ENCODE peak calls at places on chromosomes 6 and 20, in six cellular contexts. R, J, C, M, E and U are unnamed samples.
A peak's percentile ranks its signal among the peaks of the same experiment; 100 is the strongest.

GRCh38 chr6:138109042-138109997 is 2.1 kb upstream of the PERP start:
- DNase-seq in R (peak; percentile 59), J (peak; percentile 61), C (peak; percentile 70), M (peak; percentile 78), E (peak; percentile 95), U (no peak)

GRCh38 chr6:118621799-118622470 is 29.5 kb downstream of the CEP85L start:
- DNase-seq in R (no peak), J (no peak), C (peak; percentile 11), M (no peak), E (no peak), U (no peak)

GRCh38 chr6:112466378-112467151 is 119.4 kb downstream of the RFPL4B start:
- DNase-seq in R (no peak), J (no peak), C (peak; percentile 69), M (no peak), E (no peak), U (no peak)

GRCh38 chr20:41111578-41111951 is 25.8 kb upstream of the PLCG1 start:
- DNase-seq in R (no peak), J (no peak), C (no peak), M (no peak), E (no peak), U (no peak)

GRCh38 chr20:44098256-44098630 is 88.7 kb downstream of the JPH2 start:
- DNase-seq in R (no peak), J (no peak), C (no peak), M (no peak), E (no peak), U (no peak)

GRCh38 chr6:1686117-1687098 is 76.7 kb downstream of the FOXC1 start:
- DNase-seq in R (peak; percentile 36), J (no peak), C (peak; percentile 96), M (no peak), E (no peak), U (no peak)

GRCh38 chr20:51428451-51429143 is 113.9 kb downstream of the NFATC2 start:
- DNase-seq in R (peak; percentile 80), J (peak; percentile 47), C (peak; percentile 44), M (no peak), E (peak; percentile 32), U (no peak)

GRCh38 chr20:52193133-52193532 is 1.6 kb upstream of the ZFP64 start:
- DNase-seq in R (no peak), J (no peak), C (no peak), M (no peak), E (no peak), U (no peak)

GRCh38 chr6:45783716-45784115 is 231.9 kb downstream of the CLIC5 start:
- DNase-seq in R (no peak), J (no peak), C (no peak), M (no peak), E (no peak), U (no peak)

GRCh38 chr20:19974621-19975435 is 42.3 kb upstream of the NAA20 start:
- DNase-seq in R (peak; percentile 90), J (peak; percentile 84), C (peak; percentile 97), M (no peak), E (peak; percentile 73), U (peak; percentile 82)

GRCh38 chr6:80143312-80143960 is 37.0 kb downstream of the BCKDHB start:
- DNase-seq in R (peak; percentile 62), J (peak; percentile 57), C (peak; percentile 85), M (peak; percentile 67), E (peak; percentile 85), U (no peak)

GRCh38 chr20:57027752-57028151 is 238.7 kb downstream of the BMP7 start:
- DNase-seq in R (no peak), J (no peak), C (no peak), M (no peak), E (no peak), U (no peak)

GRCh38 chr6:25697537-25698340 is 45.7 kb downstream of the SCGN start:
- DNase-seq in R (no peak), J (no peak), C (no peak), M (no peak), E (no peak), U (no peak)

GRCh38 chr20:44409132-44409600 is 53.7 kb downstream of the HNF4A start:
- DNase-seq in R (peak; percentile 11), J (no peak), C (peak; percentile 33), M (no peak), E (peak; percentile 21), U (no peak)

GRCh38 chr20:419556-420168 is 11.6 kb downstream of the RBCK1 start:
- DNase-seq in R (no peak), J (no peak), C (no peak), M (peak; percentile 76), E (no peak), U (no peak)

GRCh38 chr6:149457316-149457884 is 27.4 kb downstream of the ZC3H12D start:
- DNase-seq in R (no peak), J (no peak), C (peak; percentile 59), M (no peak), E (no peak), U (no peak)

GRCh38 chr6:27593200-27593818 is 120.4 kb upstream of the ZNF184 start:
- DNase-seq in R (no peak), J (no peak), C (no peak), M (no peak), E (no peak), U (no peak)

GRCh38 chr6:105178110-105178509 is 1.7 kb downstream of the POPDC3 start:
- DNase-seq in R (no peak), J (no peak), C (peak; percentile 95), M (no peak), E (no peak), U (no peak)

GRCh38 chr6:52598123-52598823 is 21.4 kb upstream of the TRAM2 start:
- DNase-seq in R (peak; percentile 73), J (peak; percentile 69), C (peak; percentile 74), M (peak; percentile 69), E (peak; percentile 62), U (no peak)

GRCh38 chr6:145155873-145156782 is 579.2 kb downstream of the EPM2A start:
- DNase-seq in R (no peak), J (no peak), C (no peak), M (no peak), E (no peak), U (no peak)

GRCh38 chr6:7041511-7042026 is 66.2 kb upstream of the RREB1 start:
- DNase-seq in R (no peak), J (no peak), C (no peak), M (no peak), E (no peak), U (no peak)

GRCh38 chr6:14634072-14634471 is 516.5 kb downstream of the CD83 start:
- DNase-seq in R (no peak), J (no peak), C (no peak), M (no peak), E (no peak), U (no peak)

GRCh38 chr6:119467478-119468081 is 118.0 kb upstream of the MAN1A1 start:
- DNase-seq in R (no peak), J (no peak), C (peak; percentile 58), M (no peak), E (no peak), U (no peak)

GRCh38 chr20:59770270-59770669 is 163.2 kb downstream of the SYCP2 start:
- DNase-seq in R (no peak), J (no peak), C (no peak), M (peak; percentile 41), E (no peak), U (no peak)

GRCh38 chr20:34715384-34715783 is 11.2 kb downstream of the TP53INP2 start:
- DNase-seq in R (no peak), J (no peak), C (peak; percentile 4), M (no peak), E (no peak), U (no peak)

GRCh38 chr6:111011360-111012142 is 29.7 kb downstream of the RPF2 start:
- DNase-seq in R (no peak), J (no peak), C (peak; percentile 55), M (peak; percentile 19), E (peak; percentile 21), U (no peak)

DNA sequence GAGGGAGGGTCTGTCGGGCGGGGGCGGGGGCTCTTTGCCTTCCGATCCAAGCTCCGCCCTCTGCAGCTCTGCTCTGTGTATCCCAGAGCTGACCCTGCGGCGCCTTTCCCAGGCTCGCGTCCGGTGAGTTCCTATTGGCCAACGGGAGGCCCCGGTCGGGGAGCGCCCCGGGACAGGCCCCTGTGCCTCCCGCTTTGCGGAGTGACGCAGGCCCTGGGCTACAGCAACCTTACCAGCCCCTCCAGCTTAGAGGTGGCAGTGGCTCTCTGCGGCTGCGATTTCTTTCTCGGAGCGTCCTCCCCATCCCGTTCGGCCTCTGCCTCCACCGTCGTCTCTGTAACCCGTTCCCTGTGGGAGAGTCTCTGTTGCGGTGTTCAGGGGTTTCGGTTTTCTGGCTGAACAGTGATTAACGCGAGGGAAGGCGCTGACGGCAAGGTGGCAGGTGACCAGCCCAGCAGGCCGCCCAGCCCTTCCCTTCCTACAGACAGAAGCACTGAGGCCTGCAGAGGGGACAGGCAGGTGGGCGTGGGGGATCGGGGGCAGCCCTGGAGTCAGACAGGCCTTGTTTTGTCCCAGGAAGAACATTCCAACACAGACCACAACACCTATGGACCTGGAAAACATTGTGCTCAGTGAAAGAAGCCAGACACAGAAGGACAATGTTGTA is 18.1 kb upstream of the CEBPB start:
- DNase-seq in R (peak; percentile 92), J (peak; percentile 81), C (peak; percentile 65), M (no peak), E (peak; percentile 71), U (peak; percentile 90)
- TF ChIP-seq POLR2A in R (peak; percentile 76), J (peak; percentile 63), C (peak; percentile 65), M (peak; percentile 26), E (peak; percentile 68), U (peak; percentile 82)

GRCh38 chr6:148343383-148343782 is 745 bp downstream of the SASH1 start:
- DNase-seq in R (no peak), J (no peak), C (no peak), M (no peak), E (no peak), U (no peak)
- H3K4me1 ChIP-seq in R (peaks cover 2% of the 10 kb centered on the region), J (no peaks in the 10 kb centered on the region), C (peaks cover 4% of the 10 kb centered on the region), M (peaks cover 9% of the 10 kb centered on the region), E (no peaks in the 10 kb centered on the region), U (peaks cover 4% of the 10 kb centered on the region)

DNA sequence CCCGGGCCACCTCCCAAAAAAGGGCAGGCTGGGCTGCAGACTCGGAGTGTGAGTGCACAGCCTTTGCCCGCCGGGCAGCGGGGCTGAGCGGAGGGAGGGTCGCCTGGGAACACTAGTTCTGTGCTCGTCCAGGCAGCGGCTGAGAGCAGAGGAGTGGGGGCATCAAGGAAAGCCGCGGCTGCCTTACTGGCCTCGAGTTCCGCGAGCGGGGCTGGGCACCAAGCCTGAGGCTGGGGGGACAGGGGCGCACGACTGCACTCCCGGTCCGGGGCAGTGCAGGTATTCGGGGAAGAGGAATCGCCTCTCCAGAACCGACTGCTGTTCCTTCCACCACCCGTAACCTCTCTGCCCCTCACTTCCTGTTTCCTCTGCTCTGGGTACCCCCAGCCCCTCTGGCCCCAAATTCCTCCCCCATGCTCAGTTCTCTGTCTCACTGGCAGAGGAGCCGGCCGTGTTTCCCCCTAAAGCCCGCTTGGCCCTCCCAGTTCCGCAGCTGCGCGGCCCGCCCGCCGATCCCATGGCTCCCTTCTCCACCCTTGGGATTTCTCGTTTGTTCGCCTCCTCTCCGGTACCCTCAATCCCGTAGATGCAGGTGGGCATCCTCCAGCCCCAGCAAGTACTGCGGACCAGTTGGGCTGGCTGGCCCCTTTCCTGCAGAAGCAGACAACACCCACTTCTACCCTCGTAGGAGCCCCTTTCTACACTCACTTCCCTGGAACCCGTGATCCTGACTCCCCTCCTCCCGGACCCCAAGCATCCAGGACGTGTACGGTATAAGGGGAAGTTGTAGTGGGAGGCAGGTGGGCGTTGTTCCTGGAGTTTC is 5.1 kb downstream of the RING1 start:
- DNase-seq in R (peak; percentile 73), J (no peak), C (no peak), M (no peak), E (no peak), U (no peak)
- H3K4me3 ChIP-seq in R (peak overlapping the region; percentile 36), J (peak overlapping the region; percentile 41), C (peak overlapping the region; percentile 59), M (no peak overlapping the region), E (peak overlapping the region; percentile 56), U (peak overlapping the region; percentile 61)

GRCh38 chr6:2999621-3000455 is at the start of gene NQO2:
- DNase-seq in R (peak; percentile 98), J (peak; percentile 97), C (peak; percentile 73), M (peak; percentile 71), E (peak; percentile 89), U (peak; percentile 86)
- TF ChIP-seq POLR2A in R (peak; percentile 86), J (peak; percentile 90), C (peak; percentile 82), M (peak; percentile 76), E (peak; percentile 90), U (peak; percentile 97)

GRCh38 chr20:36473164-36473563 is 68.2 kb upstream of the MYL9 start:
- DNase-seq in R (no peak), J (no peak), C (no peak), M (no peak), E (no peak), U (no peak)
- H3K4me1 ChIP-seq in R (peaks cover 27% of the 10 kb centered on the region), J (peaks cover 8% of the 10 kb centered on the region), C (peaks cover 38% of the 10 kb centered on the region), M (peaks cover 29% of the 10 kb centered on the region), E (no peaks in the 10 kb centered on the region), U (peaks cover 82% of the 10 kb centered on the region)